ENCODE peak calls at places on chromosomes 13 and 19, in four cellular contexts. X is body of pancreas, G is HCT116, N is transverse colon. S is an unnamed sample. For H3K9me3 and H3K4me1, the result is how much of the 10 kb centered on the place peaks cover.

GRCh38 chr13:64936879-64937278 is 2293.3 kb downstream of the PCDH9 start:
- DNase-seq in X (no peak), G (no peak), N (no peak), S (no peak)

GRCh38 chr13:42883771-42884170 is 102.4 kb downstream of the FAM216B start:
- DNase-seq in X (peak), G (peak), N (peak), S (peak)

GRCh38 chr13:66424417-66424816 is 805.7 kb downstream of the PCDH9 start:
- DNase-seq in X (no peak), G (no peak), N (no peak), S (no peak)

GRCh38 chr13:44312898-44313551 is 60.6 kb upstream of the SERP2 start:
- DNase-seq in X (no peak), G (peak), N (no peak), S (no peak)

GRCh38 chr19:3504723-3505122 is 1.4 kb upstream of the FZR1 start:
- DNase-seq in X (no peak), G (no peak), N (no peak), S (no peak)

GRCh38 chr13:97002581-97002980 is 8.3 kb upstream of the OXGR1 start:
- DNase-seq in X (no peak), G (no peak), N (no peak), S (no peak)

GRCh38 chr19:49014123-49014869 is 2.6 kb downstream of the LHB start:
- DNase-seq in X (no peak), G (no peak), N (no peak), S (no peak)

GRCh38 chr19:16111160-16111908 is at the start of gene RAB8A:
- DNase-seq in X (peak), G (peak), N (peak), S (peak)

GRCh38 chr19:39926170-39926755 is 8.2 kb downstream of the FCGBP start:
- DNase-seq in X (no peak), G (no peak), N (no peak), S (no peak)

GRCh38 chr19:44753932-44754742 is 5.6 kb downstream of the BCL3 start:
- DNase-seq in X (peak), G (no peak), N (peak), S (peak)

GRCh38 chr13:106700007-106700950 is 132.3 kb upstream of the ARGLU1 start:
- DNase-seq in X (no peak), G (no peak), N (no peak), S (no peak)

GRCh38 chr19:3186377-3186688 is 603 bp downstream of the NCLN start:
- DNase-seq in X (no peak), G (no peak), N (no peak), S (no peak)

GRCh38 chr13:29923554-29924481 is 73.4 kb upstream of the UBL3 start:
- DNase-seq in X (peak), G (peak), N (peak), S (no peak)

GRCh38 chr13:39406688-39407087 is 196.3 kb downstream of the LHFPL6 start:
- DNase-seq in X (no peak), G (no peak), N (no peak), S (no peak)

GRCh38 chr13:21326155-21327030 is 132.7 kb downstream of the ZDHHC20 start:
- DNase-seq in X (peak), G (no peak), N (peak), S (no peak)

GRCh38 chr13:105341256-105341655 is 1194.2 kb downstream of the EFNB2 start:
- DNase-seq in X (no peak), G (no peak), N (no peak), S (no peak)

GRCh38 chr13:83753912-83754624 is 128.2 kb downstream of the SLITRK1 start:
- DNase-seq in X (no peak), G (no peak), N (no peak), S (no peak)

GRCh38 chr13:98565726-98566577 is 11.0 kb downstream of the STK24 start:
- DNase-seq in X (peak), G (no peak), N (peak), S (peak)

GRCh38 chr13:97780486-97780885 is 173.0 kb upstream of the IPO5 start:
- DNase-seq in X (no peak), G (no peak), N (no peak), S (no peak)

GRCh38 chr19:50542825-50543428 is 25.3 kb downstream of the LRRC4B start:
- DNase-seq in X (no peak), G (no peak), N (no peak), S (no peak)

GRCh38 chr13:47679391-47679790 is 321.7 kb downstream of the SUCLA2 start:
- DNase-seq in X (no peak), G (no peak), N (no peak), S (no peak)

GRCh38 chr13:77779461-77780272 is 82.2 kb downstream of the SLAIN1 start:
- DNase-seq in X (peak), G (peak), N (peak), S (peak)

GRCh38 chr19:44737238-44738160 is 11.0 kb upstream of the BCL3 start:
- DNase-seq in X (peak), G (no peak), N (peak), S (no peak)

GRCh38 chr13:52029569-52029968 is 5.1 kb downstream of the UTP14C start:
- DNase-seq in X (peak), G (no peak), N (peak), S (no peak)

GRCh38 chr13:27973956-27974662 is 5.0 kb upstream of the CDX2 start:
- DNase-seq in X (no peak), G (no peak), N (no peak), S (no peak)

GRCh38 chr19:48660854-48661731 is 11.7 kb downstream of the NTN5 start:
- DNase-seq in X (peak), G (peak), N (peak), S (peak)

GRCh38 chr13:113168211-113168610 is 9.8 kb downstream of the PROZ start:
- DNase-seq in X (no peak), G (no peak), N (no peak), S (no peak)

GRCh38 chr13:36360863-36361262 is 14.7 kb upstream of the SPART start:
- DNase-seq in X (no peak), G (no peak), N (no peak), S (no peak)

GRCh38 chr19:28289294-28290063 is 923.5 kb downstream of the UQCRFS1 start:
- DNase-seq in X (peak), G (no peak), N (peak), S (no peak)

GRCh38 chr19:48872884-48873475 is 759 bp downstream of the PPP1R15A start:
- DNase-seq in X (peak), G (peak), N (peak), S (peak)

GRCh38 chr13:37656247-37656940 is 57.8 kb upstream of the POSTN start:
- DNase-seq in X (no peak), G (no peak), N (no peak), S (no peak)

DNA sequence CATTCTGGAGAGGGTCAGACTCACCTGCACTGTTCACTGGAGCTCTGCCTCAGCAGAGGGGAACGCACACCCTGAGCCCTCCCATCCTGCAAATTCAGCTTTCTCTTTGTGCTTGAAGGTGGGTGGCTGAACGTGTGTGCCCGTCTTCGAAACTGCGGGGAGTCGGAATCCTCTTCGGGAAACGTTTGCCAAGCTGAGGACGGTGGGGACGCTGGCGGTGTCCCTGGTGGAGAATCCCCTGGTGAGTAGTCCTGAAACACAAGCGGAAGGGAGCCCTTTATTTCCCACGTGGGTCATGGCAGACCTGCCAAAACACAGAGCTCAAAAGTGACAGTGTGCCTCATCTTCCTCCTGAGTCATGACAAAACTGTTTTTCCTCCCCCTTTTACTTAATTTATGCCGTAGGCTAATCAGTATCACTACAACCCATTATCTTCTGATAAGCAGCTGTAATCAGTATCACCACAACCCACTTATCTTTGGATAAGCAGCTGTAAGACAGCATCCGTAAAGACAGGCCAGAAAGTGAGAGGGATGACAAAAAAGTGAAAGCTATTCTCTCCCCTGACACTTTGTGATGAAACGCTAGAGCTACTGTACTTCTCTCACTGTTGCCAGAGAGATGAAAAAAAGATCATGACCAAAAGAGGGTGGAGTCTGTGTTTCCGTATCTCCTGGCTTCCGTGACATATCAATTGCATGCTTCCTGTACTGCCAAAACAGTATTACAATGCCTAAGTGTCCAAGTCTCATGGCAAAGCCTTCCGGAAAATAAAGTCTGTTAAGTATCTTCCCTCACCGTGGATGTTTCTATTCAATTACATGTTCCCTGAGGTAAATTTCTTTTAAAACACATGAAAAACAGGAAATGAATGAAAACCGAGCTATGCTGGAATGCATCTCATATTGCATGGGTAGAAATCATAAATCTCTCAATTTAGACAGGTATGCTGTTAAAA is 155.5 kb downstream of the TBC1D4 start:
- DNase-seq in X (no peak), G (no peak), N (no peak), S (no peak)
- H3K4me3 ChIP-seq in X (no peak), G (no peak), N (no peak), S (no peak)

DNA sequence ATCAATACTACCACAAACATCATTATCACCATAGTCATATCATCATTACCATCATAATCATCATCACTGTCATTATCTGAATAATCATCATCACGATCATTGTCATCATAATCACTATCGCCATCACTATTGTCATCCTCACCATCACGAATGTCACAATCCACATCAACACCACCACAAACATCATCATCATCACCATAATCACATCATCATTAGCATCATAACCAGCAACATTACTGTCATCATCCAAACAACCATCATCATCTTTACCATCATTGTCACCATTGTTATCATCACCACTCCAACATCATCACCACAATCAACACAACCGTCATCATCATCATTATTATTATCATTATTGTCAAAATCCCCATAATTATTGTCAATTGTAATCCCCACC is 61.2 kb downstream of the MBD3L1 start:
- DNase-seq in X (no peak), G (no peak), N (no peak), S (no peak)
- H3K9me3 ChIP-seq in X (under half), G (under half), N (under half), S (under half)

GRCh38 chr19:41351339-41352245 is 2.1 kb downstream of the TGFB1 start:
- DNase-seq in X (peak), G (no peak), N (peak), S (peak)
- H3K4me1 ChIP-seq in X (under half), G (under half), N (under half), S (under half)

DNA sequence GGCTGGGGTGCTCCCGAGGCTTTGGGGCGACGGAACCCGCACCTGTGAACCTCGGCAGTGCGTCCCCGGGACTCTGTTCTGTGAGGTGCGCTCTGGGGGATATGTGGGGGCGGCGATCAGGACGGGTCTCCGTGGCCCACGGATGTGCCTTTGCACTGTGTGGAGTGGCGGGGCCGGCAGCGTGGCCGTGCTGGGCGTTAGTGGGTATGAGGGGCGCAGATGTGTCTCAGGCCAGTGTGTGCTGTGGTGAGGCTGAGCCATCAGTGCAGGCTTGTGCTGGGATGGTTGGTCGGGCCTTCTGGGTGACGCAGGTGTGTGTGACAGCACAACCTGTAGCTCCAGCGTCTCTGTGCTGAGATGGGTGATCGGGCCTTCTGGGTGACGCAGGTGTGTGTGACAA is 16.9 kb downstream of the ZNF331 start:
- DNase-seq in X (peak), G (no peak), N (no peak), S (no peak)
- H3K4me3 ChIP-seq in X (peak), G (no peak), N (peak), S (no peak)

DNA sequence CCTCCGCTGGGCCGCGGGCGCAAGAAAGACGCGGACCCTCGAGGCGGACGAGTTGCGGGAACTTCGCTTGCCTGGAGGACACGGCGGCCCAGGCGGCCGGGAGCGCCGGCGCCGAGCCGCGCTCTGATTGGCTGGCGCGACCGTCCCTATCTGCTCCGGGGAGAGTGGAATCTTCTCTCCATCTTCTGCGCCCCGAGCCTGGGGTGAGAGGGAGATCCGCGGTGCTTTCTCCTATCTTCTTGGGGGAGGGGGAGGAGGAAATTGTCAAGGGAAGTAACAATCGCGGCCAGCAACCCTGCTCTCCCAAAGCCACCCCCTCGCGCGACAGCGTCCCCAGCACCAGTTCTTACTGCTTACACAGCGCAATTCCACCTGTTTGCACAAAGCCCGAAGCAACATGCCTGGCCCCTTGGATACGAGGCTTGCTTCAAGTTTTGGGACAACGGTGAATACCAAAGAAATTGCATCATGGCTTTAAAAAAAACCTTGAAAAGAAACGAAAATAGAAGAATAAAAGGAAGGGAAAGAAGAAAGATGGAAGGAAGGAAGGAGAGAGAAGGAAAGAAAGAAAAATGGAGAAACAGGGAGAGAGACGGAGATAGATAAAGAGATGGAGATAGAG is 4.8 kb downstream of the SOX21 start:
- DNase-seq in X (no peak), G (no peak), N (no peak), S (no peak)
- H3K9me3 ChIP-seq in X (under half), G (under half), N (under half), S (under half)

GRCh38 chr13:100534147-100534818 is 54.3 kb downstream of the GGACT start:
- DNase-seq in X (no peak), G (no peak), N (no peak), S (no peak)
- H3K4me1 ChIP-seq in X (half or more), G (under half), N (under half), S (under half)

S was measured in HAP-1.